ENCODE peak calls at places on chromosomes 1 and 21, in ten cellular contexts. B is cardiac fibroblast, M is hepatocyte, C is upper lobe of right lung, O is heart right ventricle, S is GM12865, Q is heart left ventricle, W is testis, A is WERI-Rb-1, I is fibroblast of pulmonary artery. V is an unnamed sample.

GRCh38 chr21:44087426-44088400 is 19.5 kb upstream of the PWP2 start:
- DNase-seq in B (no peak), M (no peak), C (peak), O (no peak), S (no peak), Q (no peak), W (peak), A (no peak), I (no peak), V (no peak)

GRCh38 chr1:27632387-27633297 is 2.3 kb downstream of the FGR start:
- DNase-seq in B (no peak), M (no peak), C (no peak), O (no peak), S (peak), Q (no peak), W (no peak), A (no peak), I (no peak), V (no peak)

GRCh38 chr1:96741335-96741734 is 19.8 kb downstream of the PTBP2 start:
- DNase-seq in B (peak), M (no peak), C (no peak), O (no peak), S (no peak), Q (no peak), W (no peak), A (no peak), I (no peak), V (no peak)

GRCh38 chr1:185280589-185280988 is 36.5 kb downstream of the IVNS1ABP start:
- DNase-seq in B (no peak), M (no peak), C (no peak), O (no peak), S (no peak), Q (no peak), W (no peak), A (no peak), I (no peak), V (no peak)

GRCh38 chr21:37338671-37339526 is 27.7 kb upstream of the DYRK1A start:
- DNase-seq in B (peak), M (peak), C (no peak), O (peak), S (no peak), Q (peak), W (no peak), A (peak), I (peak), V (peak)

GRCh38 chr1:110770832-110771231 is 96.1 kb upstream of the KCNA3 start:
- DNase-seq in B (no peak), M (no peak), C (no peak), O (no peak), S (peak), Q (no peak), W (no peak), A (no peak), I (no peak), V (no peak)

GRCh38 chr1:110875216-110875731 is 2.3 kb downstream of the CD53 start:
- DNase-seq in B (no peak), M (no peak), C (no peak), O (no peak), S (peak), Q (no peak), W (no peak), A (no peak), I (no peak), V (no peak)

GRCh38 chr1:22024485-22025367 is 23.3 kb downstream of the CELA3A start:
- DNase-seq in B (peak), M (peak), C (peak), O (peak), S (peak), Q (peak), W (peak), A (peak), I (peak), V (peak)

GRCh38 chr1:161792740-161793139 is 26.6 kb downstream of the ATF6 start:
- DNase-seq in B (peak), M (peak), C (no peak), O (peak), S (peak), Q (no peak), W (no peak), A (no peak), I (peak), V (peak)

GRCh38 chr1:34786521-34787325 is 5.7 kb downstream of the GJB3 start:
- DNase-seq in B (peak), M (peak), C (no peak), O (peak), S (peak), Q (peak), W (peak), A (peak), I (peak), V (peak)

GRCh38 chr1:31954607-31955283 is 16.6 kb upstream of the PTP4A2 start:
- DNase-seq in B (peak), M (peak), C (peak), O (peak), S (no peak), Q (peak), W (peak), A (no peak), I (peak), V (peak)

GRCh38 chr21:25979845-25980433 is 190.6 kb downstream of the APP start:
- DNase-seq in B (no peak), M (no peak), C (no peak), O (no peak), S (no peak), Q (no peak), W (no peak), A (no peak), I (no peak), V (no peak)

GRCh38 chr1:52919051-52919719 is 2.4 kb downstream of the ECHDC2 start:
- DNase-seq in B (no peak), M (no peak), C (no peak), O (no peak), S (no peak), Q (no peak), W (no peak), A (no peak), I (no peak), V (no peak)

GRCh38 chr21:44285547-44285992 is at the start of gene AIRE:
- DNase-seq in B (no peak), M (peak), C (no peak), O (no peak), S (no peak), Q (peak), W (no peak), A (no peak), I (no peak), V (no peak)

GRCh38 chr1:28983091-28983490 is 68.7 kb downstream of the EPB41 start:
- DNase-seq in B (no peak), M (no peak), C (no peak), O (no peak), S (no peak), Q (no peak), W (no peak), A (no peak), I (no peak), V (no peak)

GRCh38 chr21:42685036-42685435 is 31.6 kb downstream of the PDE9A start:
- DNase-seq in B (no peak), M (no peak), C (no peak), O (no peak), S (no peak), Q (no peak), W (peak), A (no peak), I (no peak), V (no peak)

GRCh38 chr21:34227386-34227852 is 136.4 kb upstream of the KCNE2 start:
- DNase-seq in B (peak), M (peak), C (no peak), O (no peak), S (no peak), Q (no peak), W (no peak), A (no peak), I (peak), V (no peak)

GRCh38 chr1:64898107-64898861 is 68.1 kb downstream of the JAK1 start:
- DNase-seq in B (peak), M (peak), C (peak), O (peak), S (peak), Q (peak), W (peak), A (no peak), I (peak), V (peak)

GRCh38 chr1:43074244-43074643 is 97.8 kb downstream of the EBNA1BP2 start:
- DNase-seq in B (no peak), M (no peak), C (no peak), O (no peak), S (no peak), Q (no peak), W (no peak), A (peak), I (no peak), V (no peak)

GRCh38 chr1:200351826-200352549 is 57.8 kb downstream of the ZNF281 start:
- DNase-seq in B (peak), M (peak), C (no peak), O (no peak), S (peak), Q (no peak), W (no peak), A (no peak), I (peak), V (peak)

GRCh38 chr21:29187939-29188338 is 57.5 kb downstream of the MAP3K7CL start:
- DNase-seq in B (peak), M (no peak), C (no peak), O (no peak), S (no peak), Q (peak), W (no peak), A (no peak), I (peak), V (peak)

GRCh38 chr1:62233926-62234450 is 39.3 kb downstream of the L1TD1 start:
- DNase-seq in B (no peak), M (no peak), C (no peak), O (no peak), S (no peak), Q (no peak), W (no peak), A (no peak), I (no peak), V (no peak)

GRCh38 chr1:26031196-26031902 is 9.8 kb downstream of the EXTL1 start:
- DNase-seq in B (no peak), M (no peak), C (no peak), O (no peak), S (no peak), Q (no peak), W (no peak), A (no peak), I (no peak), V (peak)

GRCh38 chr1:44807364-44808062 is 362 bp upstream of the DYNLT4 start:
- DNase-seq in B (peak), M (peak), C (peak), O (peak), S (peak), Q (peak), W (peak), A (peak), I (peak), V (peak)

GRCh38 chr21:42093991-42094417 is 22.9 kb downstream of the UMODL1 start:
- DNase-seq in B (peak), M (peak), C (no peak), O (peak), S (no peak), Q (peak), W (no peak), A (no peak), I (peak), V (peak)

GRCh38 chr1:32963746-32964460 is 706 bp downstream of the RNF19B start:
- DNase-seq in B (no peak), M (peak), C (peak), O (peak), S (peak), Q (peak), W (peak), A (peak), I (peak), V (no peak)

GRCh38 chr1:66564250-66564649 is 30.3 kb downstream of the SGIP1 start:
- DNase-seq in B (peak), M (no peak), C (no peak), O (no peak), S (no peak), Q (no peak), W (no peak), A (no peak), I (peak), V (peak)

GRCh38 chr1:115322631-115323030 is 15.4 kb downstream of the NGF start:
- DNase-seq in B (no peak), M (no peak), C (no peak), O (no peak), S (no peak), Q (no peak), W (no peak), A (no peak), I (no peak), V (peak)

GRCh38 chr1:8423702-8424538 is 106.0 kb downstream of the SLC45A1 start:
- DNase-seq in B (peak), M (peak), C (peak), O (peak), S (peak), Q (peak), W (peak), A (peak), I (peak), V (peak)
- TF ChIP-seq CTCF in B (no peak), M (peak), C (no peak), O (no peak), S (no peak), Q (no peak), W (peak), A (no peak), I (no peak), V (no peak)

GRCh38 chr1:247638011-247638410 is 32.6 kb downstream of the OR2G3 start:
- DNase-seq in B (no peak), M (no peak), C (no peak), O (no peak), S (no peak), Q (peak), W (no peak), A (no peak), I (no peak), V (no peak)

GRCh38 chr1:247642742-247643141 is 36.8 kb downstream of the OR13G1 start:
- DNase-seq in B (no peak), M (no peak), C (no peak), O (no peak), S (no peak), Q (no peak), W (no peak), A (no peak), I (no peak), V (no peak)

GRCh38 chr1:247639381-247639981 is 34.1 kb downstream of the OR2G3 start:
- DNase-seq in B (no peak), M (peak), C (peak), O (peak), S (no peak), Q (peak), W (peak), A (no peak), I (peak), V (no peak)

DNA sequence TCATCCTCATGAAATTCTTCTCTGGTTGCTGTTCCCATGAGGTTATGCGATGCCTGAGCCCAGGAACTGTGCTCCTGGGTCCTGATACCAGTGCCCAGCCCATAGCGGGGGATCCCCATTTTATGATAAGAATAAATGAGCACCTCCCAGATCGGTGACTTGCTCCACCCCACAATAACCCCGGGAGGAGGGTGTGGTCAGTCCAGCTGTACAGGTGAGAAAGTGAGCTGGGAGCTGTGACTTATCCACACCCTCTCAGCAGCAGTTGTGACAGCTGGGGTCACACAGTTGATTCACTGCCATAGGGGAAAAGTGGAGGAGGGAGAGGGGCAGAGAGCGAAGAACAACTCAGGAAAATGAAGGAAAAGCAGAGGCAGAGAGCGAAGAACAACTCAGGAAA is 33.4 kb downstream of the OR2G3 start:
- DNase-seq in B (no peak), M (no peak), C (no peak), O (no peak), S (no peak), Q (no peak), W (no peak), A (no peak), I (no peak), V (no peak)
- H3K4me3 ChIP-seq in B (no peak), M (no peak), C (peak), O (peak), S (no peak), Q (no peak), W (peak), A (no peak), I (no peak), V (no peak)

DNA sequence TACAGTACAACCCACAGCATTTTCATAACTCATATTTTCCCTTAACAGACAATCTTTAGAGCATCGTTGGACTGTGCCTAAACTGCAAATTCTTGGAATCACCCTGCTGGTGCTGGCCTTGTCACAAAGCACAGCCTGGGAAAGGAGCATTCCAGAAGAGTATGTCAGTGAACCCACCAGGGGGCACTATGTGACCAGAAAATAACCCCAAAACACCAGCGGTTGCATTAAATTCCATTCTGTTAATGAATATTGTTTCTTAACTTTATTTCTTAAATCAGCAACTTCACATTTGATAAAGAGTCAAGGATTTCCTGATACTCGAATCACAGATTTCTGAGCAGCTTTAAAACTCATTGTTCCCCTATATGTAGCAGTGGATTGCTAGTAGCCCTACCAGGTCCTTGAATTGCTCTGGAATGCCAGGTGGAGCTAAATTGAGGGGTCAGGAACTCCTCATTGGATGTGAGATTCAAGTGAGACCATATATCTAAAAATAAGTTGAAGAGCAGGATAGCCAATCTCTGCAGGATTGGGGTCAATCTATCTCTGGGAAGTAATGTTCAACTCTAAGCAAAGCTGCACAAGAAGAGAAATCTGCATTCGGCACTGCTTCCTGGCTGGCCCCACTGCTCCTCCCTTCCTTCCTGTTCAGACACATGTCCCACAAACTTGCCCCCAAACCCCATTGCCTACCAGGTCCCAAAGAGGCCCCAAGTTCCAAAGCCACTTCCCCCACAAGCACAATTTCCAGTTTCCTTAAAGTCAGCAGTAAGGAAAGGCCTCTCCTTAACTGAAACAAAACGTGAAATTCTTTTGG is 12.7 kb upstream of the RAB4A start:
- DNase-seq in B (peak), M (peak), C (no peak), O (peak), S (peak), Q (no peak), W (peak), A (peak), I (peak), V (peak)
- TF ChIP-seq CTCF in B (peak), M (peak), C (peak), O (peak), S (peak), Q (peak), W (peak), A (peak), I (peak), V (peak)

DNA sequence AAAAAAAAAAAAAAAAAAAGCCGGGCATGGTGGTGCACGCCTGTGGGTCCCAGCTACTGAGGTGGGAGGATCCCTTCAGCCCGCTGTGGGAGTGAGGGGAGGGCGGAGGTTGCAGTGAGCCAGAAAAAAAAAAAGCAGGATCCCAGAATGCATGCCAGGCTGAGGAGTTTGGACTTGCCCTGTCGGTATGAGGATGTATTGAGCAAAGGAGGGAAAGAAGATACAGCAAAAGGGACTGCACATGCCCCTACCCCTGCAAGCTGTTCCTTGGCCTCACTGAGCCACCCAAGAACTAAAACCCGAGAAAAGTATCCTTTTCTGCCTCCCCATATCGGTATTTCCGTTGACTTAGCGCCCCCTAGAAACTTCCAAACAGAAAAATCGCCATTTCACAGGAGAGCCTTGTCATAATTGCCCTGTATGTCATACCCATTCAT is 1.3 kb upstream of the GPATCH4 start:
- DNase-seq in B (no peak), M (no peak), C (peak), O (no peak), S (peak), Q (no peak), W (no peak), A (no peak), I (no peak), V (peak)
- H3K4me3 ChIP-seq in B (no peak), M (no peak), C (no peak), O (no peak), S (peak), Q (no peak), W (no peak), A (no peak), I (no peak), V (no peak)

GRCh38 chr1:229784834-229785233 is 158.8 kb downstream of the URB2 start:
- DNase-seq in B (no peak), M (no peak), C (no peak), O (no peak), S (no peak), Q (no peak), W (no peak), A (no peak), I (no peak), V (no peak)
- TF ChIP-seq CTCF in B (no peak), M (no peak), C (no peak), O (no peak), S (no peak), Q (no peak), W (no peak), A (no peak), I (no peak), V (no peak)

GRCh38 chr21:16194851-16195251 is 465.1 kb downstream of the USP25 start:
- DNase-seq in B (peak), M (no peak), C (no peak), O (no peak), S (no peak), Q (no peak), W (peak), A (no peak), I (peak), V (no peak)

GRCh38 chr21:16195476-16195875 is 465.7 kb downstream of the USP25 start:
- DNase-seq in B (peak), M (no peak), C (no peak), O (no peak), S (no peak), Q (no peak), W (no peak), A (no peak), I (peak), V (peak)

GRCh38 chr21:16193758-16194606 is 464.2 kb downstream of the USP25 start:
- DNase-seq in B (peak), M (peak), C (peak), O (peak), S (peak), Q (peak), W (peak), A (peak), I (peak), V (peak)

GRCh38 chr21:16196521-16197208 is 466.9 kb downstream of the USP25 start:
- DNase-seq in B (peak), M (no peak), C (no peak), O (no peak), S (no peak), Q (no peak), W (no peak), A (no peak), I (peak), V (peak)

GRCh38 chr21:16195896-16196443 is 466.2 kb downstream of the USP25 start:
- DNase-seq in B (peak), M (no peak), C (no peak), O (no peak), S (no peak), Q (no peak), W (no peak), A (no peak), I (peak), V (no peak)
- H3K4me3 ChIP-seq in B (peak), M (peak), C (peak), O (peak), S (no peak), Q (peak), W (peak), A (no peak), I (peak), V (peak)

DNA sequence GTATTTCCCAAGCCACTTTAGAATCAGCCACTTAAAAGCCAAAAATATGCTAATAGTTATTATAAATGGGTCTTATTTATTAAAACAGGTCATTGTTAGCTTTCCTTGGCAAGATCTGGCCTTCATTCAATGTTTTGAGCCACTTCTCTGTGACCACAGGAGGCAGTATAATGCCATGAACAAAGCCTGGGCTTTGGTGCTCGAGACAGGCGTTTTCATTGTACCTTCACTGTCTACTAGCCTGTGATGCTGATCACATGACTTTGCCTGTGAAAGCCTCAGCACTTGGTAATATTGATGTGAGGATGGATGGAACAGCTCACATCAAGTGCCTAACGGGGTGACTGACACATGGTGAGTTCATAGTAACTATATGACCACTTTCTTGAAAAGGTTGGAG is 217.0 kb downstream of the RWDD3 start:
- DNase-seq in B (no peak), M (no peak), C (no peak), O (no peak), S (peak), Q (no peak), W (no peak), A (no peak), I (no peak), V (no peak)
- TF ChIP-seq CTCF in B (no peak), M (no peak), C (no peak), O (no peak), S (peak), Q (no peak), W (no peak), A (peak), I (no peak), V (no peak)